ENCODE peak calls at places on chromosomes 11 and 22, in ten cellular contexts. E, A, F, N, T, X, I, U, R and Q are unnamed samples.

GRCh38 chr22:22157500-22157822 is 87.1 kb upstream of the VPREB1 start:
- DNase-seq in E (no peak), A (no peak), F (no peak), N (no peak), T (no peak), X (no peak), I (no peak), U (no peak), R (no peak), Q (no peak)

GRCh38 chr11:3159296-3160190 is 5.6 kb downstream of the OSBPL5 start:
- DNase-seq in E (no peak), A (no peak), F (peak; percentile 65), N (no peak), T (no peak), X (peak; percentile 40), I (no peak), U (no peak), R (no peak), Q (no peak)

GRCh38 chr11:73159297-73159696 is 17.2 kb upstream of the FCHSD2 start:
- DNase-seq in E (peak; percentile 6), A (no peak), F (no peak), N (no peak), T (no peak), X (no peak), I (no peak), U (no peak), R (no peak), Q (no peak)

GRCh38 chr11:70142171-70142875 is 60.8 kb upstream of the FADD start:
- DNase-seq in E (no peak), A (peak; percentile 50), F (peak; percentile 58), N (no peak), T (no peak), X (peak; percentile 17), I (no peak), U (no peak), R (no peak), Q (peak; percentile 87)

GRCh38 chr11:17528181-17528691 is 16.0 kb downstream of the USH1C start:
- DNase-seq in E (peak; percentile 51), A (no peak), F (peak; percentile 78), N (peak; percentile 87), T (peak; percentile 88), X (peak; percentile 71), I (no peak), U (peak; percentile 57), R (peak; percentile 81), Q (peak; percentile 65)

GRCh38 chr11:72179804-72180396 is 12.0 kb upstream of the FOLR1 start:
- DNase-seq in E (no peak), A (no peak), F (no peak), N (no peak), T (no peak), X (peak; percentile 41), I (no peak), U (no peak), R (no peak), Q (no peak)

GRCh38 chr22:29142116-29142515 is 63.6 kb upstream of the EMID1 start:
- DNase-seq in E (no peak), A (no peak), F (no peak), N (no peak), T (no peak), X (no peak), I (no peak), U (no peak), R (no peak), Q (no peak)

GRCh38 chr11:100930185-100930778 is 199.3 kb downstream of the PGR start:
- DNase-seq in E (peak; percentile 38), A (peak; percentile 47), F (peak; percentile 76), N (peak; percentile 79), T (peak; percentile 6), X (peak; percentile 69), I (peak; percentile 71), U (peak; percentile 51), R (peak; percentile 85), Q (peak; percentile 89)

GRCh38 chr11:5280582-5281102 is 10.9 kb upstream of the HBE1 start:
- DNase-seq in E (peak; percentile 3), A (peak; percentile 97), F (peak; percentile 74), N (peak; percentile 51), T (no peak), X (peak; percentile 98), I (peak; percentile 72), U (peak; percentile 93), R (peak; percentile 56), Q (peak; percentile 95)

GRCh38 chr11:7546324-7546791 is 32.6 kb downstream of the PPFIBP2 start:
- DNase-seq in E (no peak), A (no peak), F (no peak), N (no peak), T (no peak), X (peak; percentile 45), I (no peak), U (no peak), R (no peak), Q (peak; percentile 18)

GRCh38 chr11:45927332-45927683 is 4.9 kb downstream of the LARGE2 start:
- DNase-seq in E (no peak), A (no peak), F (no peak), N (no peak), T (no peak), X (no peak), I (no peak), U (no peak), R (no peak), Q (no peak)

GRCh38 chr11:46102843-46103242 is 18.4 kb downstream of the PHF21A start:
- DNase-seq in E (no peak), A (no peak), F (no peak), N (no peak), T (no peak), X (no peak), I (no peak), U (no peak), R (no peak), Q (no peak)

GRCh38 chr11:83241291-83241946 is 44.7 kb downstream of the CCDC90B start:
- DNase-seq in E (peak; percentile 62), A (peak; percentile 69), F (peak; percentile 79), N (peak; percentile 88), T (peak; percentile 38), X (peak; percentile 81), I (peak; percentile 68), U (peak; percentile 51), R (peak; percentile 81), Q (peak; percentile 86)

DNA sequence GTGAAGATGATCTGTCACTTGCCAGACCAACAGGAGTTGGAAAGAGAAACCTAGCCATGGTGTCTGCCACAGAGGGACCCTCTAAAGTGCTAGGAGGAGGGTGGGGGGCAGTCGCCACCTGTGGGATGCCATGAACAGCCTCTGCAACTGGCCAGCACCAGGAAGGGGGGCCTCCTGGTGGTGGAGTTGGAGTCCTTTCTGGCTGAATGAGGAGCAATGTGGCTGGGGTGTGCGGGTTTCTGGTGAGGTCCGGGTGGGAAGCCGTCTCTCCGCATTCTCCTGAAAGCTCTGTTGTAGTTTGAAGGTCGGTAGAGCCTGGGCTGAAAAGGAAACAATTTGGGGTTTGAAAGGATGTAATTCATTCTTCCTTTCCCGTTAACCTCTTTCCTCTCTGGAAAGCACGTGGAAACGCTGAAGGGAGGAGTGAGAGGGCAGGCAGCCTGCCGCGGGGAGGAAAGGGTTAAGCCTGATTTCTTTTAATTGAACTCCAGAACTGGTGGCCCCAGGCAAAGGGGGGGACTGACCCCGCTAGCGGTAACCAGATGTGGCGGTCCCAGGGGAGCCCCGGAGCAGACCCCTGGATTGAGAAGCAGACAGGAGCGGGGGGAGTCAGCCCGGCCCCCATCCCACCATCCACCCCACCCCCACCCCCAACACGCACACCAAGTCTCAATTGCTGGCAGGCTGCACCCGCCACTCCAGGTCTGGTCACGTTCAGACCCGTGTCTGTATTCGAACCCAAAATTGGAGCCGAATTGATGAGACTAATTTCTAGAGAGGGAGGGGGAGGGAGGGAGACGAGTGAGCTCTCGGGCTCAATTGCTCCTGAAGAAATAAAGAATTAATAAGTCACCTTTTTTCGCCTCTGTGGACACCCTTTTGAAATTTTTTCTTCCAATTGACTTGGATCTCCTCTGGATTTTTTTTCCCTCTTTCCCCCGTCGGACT is 1.8 kb upstream of the FLI1 start:
- DNase-seq in E (no peak), A (no peak), F (no peak), N (peak; percentile 74), T (peak; percentile 55), X (peak; percentile 32), I (no peak), U (no peak), R (no peak), Q (no peak)
- H3K9me2 ChIP-seq in E (no peaks in the 10 kb centered on the region), A (no peaks in the 10 kb centered on the region), F (no peaks in the 10 kb centered on the region), N (no peaks in the 10 kb centered on the region), T (no peaks in the 10 kb centered on the region), X (no peaks in the 10 kb centered on the region), I (no peaks in the 10 kb centered on the region), U (no peaks in the 10 kb centered on the region), R (no peaks in the 10 kb centered on the region), Q (no peaks in the 10 kb centered on the region)

DNA sequence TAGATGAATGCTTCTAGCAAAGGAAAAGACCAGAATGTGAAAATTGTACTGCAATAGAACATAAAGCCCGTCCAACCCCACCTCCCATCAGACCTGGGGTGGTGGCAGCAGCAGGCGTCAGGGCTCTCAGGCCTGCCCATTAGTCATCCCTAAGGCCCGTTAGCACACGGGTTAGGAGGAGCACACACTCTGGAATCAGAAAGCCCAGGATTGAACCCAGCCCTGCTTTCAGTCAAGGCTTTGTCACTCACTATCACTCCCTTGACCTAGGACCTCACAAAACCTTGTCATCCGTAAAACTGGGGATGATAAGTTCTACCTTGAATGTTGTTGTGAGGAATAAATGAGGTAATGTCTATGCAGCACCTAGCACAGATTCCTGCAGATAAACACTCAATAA is 26.9 kb downstream of the MICAL3 start:
- DNase-seq in E (no peak), A (no peak), F (no peak), N (no peak), T (no peak), X (peak; percentile 69), I (no peak), U (no peak), R (peak; percentile 51), Q (peak; percentile 17)
- H3K79me2 ChIP-seq in E (peaks cover 96% of the 10 kb centered on the region), A (peaks cover 85% of the 10 kb centered on the region), F (peaks cover 80% of the 10 kb centered on the region), N (peaks cover 77% of the 10 kb centered on the region), T (peaks cover 83% of the 10 kb centered on the region), X (peaks cover 88% of the 10 kb centered on the region), I (peaks cover 55% of the 10 kb centered on the region), U (peaks cover 78% of the 10 kb centered on the region), R (peaks cover 92% of the 10 kb centered on the region), Q (peaks cover 87% of the 10 kb centered on the region)

DNA sequence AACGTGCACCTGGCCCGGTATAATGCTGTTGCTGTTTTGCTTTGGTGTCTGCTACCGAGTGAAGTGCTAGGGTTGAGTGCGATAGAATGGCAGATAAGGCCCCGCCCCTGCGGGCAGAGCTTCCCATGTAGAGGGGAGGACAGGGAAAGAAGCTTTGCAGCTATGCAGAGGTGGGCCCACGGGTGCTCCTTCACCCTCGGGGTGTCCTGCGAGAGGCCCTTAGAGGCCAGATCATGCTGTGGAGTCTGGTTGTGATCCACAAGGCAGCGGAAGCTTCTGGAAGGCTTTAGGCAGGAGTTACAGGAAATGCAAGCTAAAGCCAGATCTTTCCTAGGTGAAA is 3.2 kb downstream of the LRP5 start:
- DNase-seq in E (no peak), A (no peak), F (no peak), N (no peak), T (peak; percentile 42), X (no peak), I (no peak), U (no peak), R (no peak), Q (no peak)
- H3K9me2 ChIP-seq in E (no peaks in the 10 kb centered on the region), A (no peaks in the 10 kb centered on the region), F (no peaks in the 10 kb centered on the region), N (no peaks in the 10 kb centered on the region), T (no peaks in the 10 kb centered on the region), X (no peaks in the 10 kb centered on the region), I (no peaks in the 10 kb centered on the region), U (no peaks in the 10 kb centered on the region), R (no peaks in the 10 kb centered on the region), Q (no peaks in the 10 kb centered on the region)

DNA sequence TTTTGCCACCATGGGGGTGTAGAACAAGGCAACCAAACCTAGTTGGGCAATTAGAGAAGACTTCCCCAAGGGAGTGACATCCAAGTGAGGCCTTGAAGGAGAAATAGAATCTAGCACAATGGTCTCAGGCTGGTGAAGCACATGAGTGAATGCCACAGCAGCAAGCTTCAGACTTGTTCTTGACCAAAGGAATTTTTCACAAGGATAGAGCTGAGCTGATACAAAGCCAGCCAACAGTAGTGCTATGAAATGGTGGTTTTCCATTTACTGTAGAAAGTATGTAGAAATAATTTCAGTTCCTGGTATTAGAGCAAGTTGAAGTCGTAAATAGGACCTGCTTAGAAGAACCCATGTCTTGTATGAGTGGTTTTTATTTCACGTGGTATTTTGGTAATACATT is 148.3 kb upstream of the RASSF10 start:
- DNase-seq in E (no peak), A (no peak), F (no peak), N (no peak), T (no peak), X (no peak), I (no peak), U (peak; percentile 12), R (no peak), Q (no peak)
- H3K79me2 ChIP-seq in E (no peaks in the 10 kb centered on the region), A (peaks cover 18% of the 10 kb centered on the region), F (peaks cover 73% of the 10 kb centered on the region), N (peaks cover 40% of the 10 kb centered on the region), T (peaks cover 95% of the 10 kb centered on the region), X (peaks cover 100% of the 10 kb centered on the region), I (peaks cover 6% of the 10 kb centered on the region), U (peaks cover 35% of the 10 kb centered on the region), R (no peaks in the 10 kb centered on the region), Q (peaks cover 17% of the 10 kb centered on the region)